ENCODE peak calls at places on chromosomes 7 and 10, in eight cellular contexts. S is Daoy, F is body of pancreas, C is neural crest cell, O is kidney tubule cell, Z is Caki2, R is NCI-H460, Q is colonic mucosa. D is an unnamed sample.

GRCh38 chr7:103149808-103150180 is 895 bp upstream of the NAPEPLD start:
- DNase-seq in R (no peak), Z (no peak), S (no peak), C (no peak), F (no peak), Q (no peak), O (no peak), D (peak)

GRCh38 chr10:47408606-47409005 is 24.5 kb upstream of the ZNF488 start:
- DNase-seq in Z (no peak), F (no peak), O (no peak), Q (no peak), S (no peak), C (no peak), R (no peak), D (no peak)

GRCh38 chr10:13100349-13101294 is 659 bp downstream of the OPTN start:
- DNase-seq in S (peak), O (peak), Q (peak), C (peak), Z (peak), R (no peak), F (peak), D (peak)

GRCh38 chr7:1939434-1940401 is 269.6 kb downstream of the ELFN1 start:
- DNase-seq in Q (no peak), Z (no peak), R (no peak), C (no peak), S (peak), F (no peak), O (no peak), D (no peak)

GRCh38 chr7:130987092-130987491 is 253.1 kb upstream of the KLF14 start:
- DNase-seq in C (no peak), S (no peak), O (peak), Z (no peak), F (no peak), Q (no peak), R (no peak), D (peak)

GRCh38 chr7:79453266-79453557 is 255 bp downstream of the MAGI2 start:
- DNase-seq in F (no peak), C (no peak), Q (peak), O (peak), Z (no peak), R (no peak), S (no peak), D (no peak)

GRCh38 chr7:156545989-156546388 is 94.6 kb upstream of the RNF32 start:
- DNase-seq in R (no peak), S (no peak), C (no peak), O (no peak), Z (no peak), Q (no peak), F (no peak), D (no peak)

GRCh38 chr7:115146148-115146547 is 224.3 kb downstream of the MDFIC start:
- DNase-seq in Z (no peak), S (no peak), C (no peak), R (no peak), Q (no peak), O (peak), F (peak), D (peak)

GRCh38 chr7:135274495-135275268 is 41.0 kb downstream of the STRA8 start:
- DNase-seq in C (peak), Q (peak), R (peak), S (peak), Z (peak), F (peak), O (peak), D (peak)

GRCh38 chr10:34739915-34740314 is 75.2 kb downstream of the PARD3 start:
- DNase-seq in S (peak), Q (peak), O (peak), R (no peak), C (peak), Z (peak), F (peak), D (peak)

GRCh38 chr7:28530175-28531142 is 118.1 kb downstream of the CREB5 start:
- DNase-seq in F (no peak), S (no peak), Q (no peak), O (no peak), R (no peak), C (no peak), Z (no peak), D (no peak)

GRCh38 chr10:77582710-77583115 is 54.9 kb downstream of the KCNMA1 start:
- DNase-seq in C (no peak), Q (no peak), F (peak), S (peak), O (peak), Z (peak), R (peak), D (no peak)

GRCh38 chr10:110498982-110499795 is 1.5 kb downstream of the DUSP5 start:
- DNase-seq in S (peak), R (peak), C (no peak), Q (peak), Z (peak), F (peak), O (peak), D (peak)

GRCh38 chr10:103083266-103083976 is 109.7 kb downstream of the NT5C2 start:
- DNase-seq in C (no peak), F (no peak), Q (no peak), O (no peak), S (no peak), R (no peak), Z (no peak), D (no peak)

GRCh38 chr10:130049244-130049643 is 61.4 kb downstream of the C10orf143 start:
- DNase-seq in Q (no peak), S (no peak), R (no peak), O (no peak), Z (no peak), C (no peak), F (no peak), D (no peak)

GRCh38 chr7:47508389-47509380 is 73.2 kb downstream of the TNS3 start:
- DNase-seq in F (no peak), Q (no peak), S (peak), C (no peak), R (no peak), O (peak), Z (no peak), D (no peak)

GRCh38 chr10:96683065-96683464 is 37.2 kb downstream of the PIK3AP1 start:
- DNase-seq in O (peak), C (no peak), S (no peak), Z (no peak), R (no peak), Q (no peak), F (no peak), D (no peak)

GRCh38 chr10:59891349-59891748 is 15.0 kb downstream of the CCDC6 start:
- DNase-seq in F (no peak), R (no peak), O (no peak), Z (no peak), C (no peak), S (no peak), Q (no peak), D (no peak)

GRCh38 chr7:152854386-152854785 is 94.8 kb downstream of the ACTR3B start:
- DNase-seq in O (no peak), Q (no peak), F (no peak), R (no peak), S (no peak), Z (no peak), C (no peak), D (no peak)

GRCh38 chr7:91434821-91435220 is 170.6 kb downstream of the FZD1 start:
- DNase-seq in O (no peak), R (no peak), Z (no peak), S (no peak), Q (no peak), C (no peak), F (no peak), D (no peak)

GRCh38 chr7:74225400-74225799 is 15.6 kb downstream of the LAT2 start:
- DNase-seq in F (no peak), S (no peak), R (no peak), O (no peak), Z (no peak), C (no peak), Q (no peak), D (no peak)

GRCh38 chr7:95927781-95928180 is 155.4 kb downstream of the DYNC1I1 start:
- DNase-seq in C (no peak), O (no peak), Q (no peak), S (no peak), R (no peak), Z (no peak), F (no peak), D (no peak)

GRCh38 chr10:48760983-48761382 is 76.3 kb downstream of the WDFY4 start:
- DNase-seq in Q (no peak), O (no peak), R (no peak), F (no peak), C (no peak), Z (no peak), S (no peak), D (no peak)

GRCh38 chr10:72075184-72076115 is 12.9 kb downstream of the SPOCK2 start:
- DNase-seq in C (no peak), O (no peak), F (no peak), R (no peak), Q (no peak), S (no peak), Z (no peak), D (no peak)

GRCh38 chr10:44008270-44008916 is 359.7 kb upstream of the ZNF32 start:
- DNase-seq in O (peak), F (peak), R (no peak), Z (peak), S (peak), Q (no peak), C (no peak), D (no peak)

GRCh38 chr7:6417408-6417807 is 30.3 kb downstream of the DAGLB start:
- DNase-seq in F (no peak), Z (no peak), C (no peak), O (no peak), Q (no peak), R (no peak), S (no peak), D (no peak)

GRCh38 chr10:132057191-132057681 is 8.5 kb upstream of the JAKMIP3 start:
- DNase-seq in O (no peak), Q (no peak), R (no peak), F (no peak), Z (no peak), C (no peak), S (no peak), D (no peak)

GRCh38 chr10:30241422-30242110 is 107.5 kb downstream of the MTPAP start:
- DNase-seq in O (no peak), S (no peak), Q (no peak), Z (no peak), F (no peak), C (no peak), R (no peak), D (no peak)

GRCh38 chr10:97255512-97256293 is 36.7 kb downstream of the ARHGAP19 start:
- DNase-seq in S (no peak), C (no peak), Q (no peak), Z (no peak), O (no peak), R (no peak), F (no peak), D (no peak)

GRCh38 chr10:67033878-67034277 is 108.0 kb downstream of the LRRTM3 start:
- DNase-seq in R (no peak), C (no peak), Z (no peak), S (no peak), O (peak), F (no peak), Q (no peak), D (no peak)

GRCh38 chr7:45658716-45659495 is 84.7 kb downstream of the ADCY1 start:
- DNase-seq in F (no peak), Z (no peak), R (no peak), Q (no peak), C (no peak), O (no peak), S (no peak), D (no peak)

GRCh38 chr7:130228840-130229239 is 21.2 kb downstream of the SSMEM1 start:
- DNase-seq in R (no peak), C (no peak), O (no peak), S (no peak), Q (no peak), Z (no peak), F (no peak), D (no peak)

GRCh38 chr10:12708921-12709320 is 292.6 kb downstream of the CCDC3 start:
- DNase-seq in Z (no peak), C (no peak), Q (no peak), O (peak), R (no peak), F (no peak), S (peak), D (no peak)

GRCh38 chr7:6169805-6170520 is 102.5 kb downstream of the CYTH3 start:
- DNase-seq in S (no peak), O (no peak), Q (no peak), Z (no peak), R (no peak), C (no peak), F (no peak), D (no peak)

D was measured in HT-29.